ENCODE peak calls at places on chromosome 12, in ten cellular contexts. One of them, this sample, is unnamed.

GRCh38 chr12:16118586-16118985 is 158.9 kb downstream of the SLC15A5 start:
- DNase-seq in RCC 7860: no peak
- DNase-seq in NAMALWA: no peak
- DNase-seq in Kasumi-1: no peak
- DNase-seq in activated naive CD8-positive, alpha-beta T cell treated with anti-CD3 and anti-CD28 coated beads, Interleukin-2, amount 50 U/mL, for 24 hours: no peak
- DNase-seq in right atrium auricular region: no peak
- DNase-seq in pancreas: no peak
- DNase-seq in progenitor cell of endocrine pancreas: no peak
- DNase-seq in M059J: no peak
- DNase-seq in sigmoid colon: no peak
- DNase-seq in this sample: no peak

GRCh38 chr12:91178139-91178561 is 4.5 kb downstream of the DCN start:
- DNase-seq in RCC 7860: peak; percentile 27
- DNase-seq in NAMALWA: peak; percentile 41
- DNase-seq in Kasumi-1: peak; percentile 54
- DNase-seq in activated naive CD8-positive, alpha-beta T cell treated with anti-CD3 and anti-CD28 coated beads, Interleukin-2, amount 50 U/mL, for 24 hours: no peak
- DNase-seq in right atrium auricular region: no peak
- DNase-seq in pancreas: peak; percentile 16
- DNase-seq in progenitor cell of endocrine pancreas: no peak
- DNase-seq in M059J: peak; percentile 51
- DNase-seq in sigmoid colon: no peak
- DNase-seq in this sample: no peak

GRCh38 chr12:2354151-2354991 is 301.6 kb downstream of the CACNA1C start:
- DNase-seq in RCC 7860: no peak
- DNase-seq in NAMALWA: peak; percentile 49
- DNase-seq in Kasumi-1: no peak
- DNase-seq in activated naive CD8-positive, alpha-beta T cell treated with anti-CD3 and anti-CD28 coated beads, Interleukin-2, amount 50 U/mL, for 24 hours: no peak
- DNase-seq in right atrium auricular region: no peak
- DNase-seq in pancreas: no peak
- DNase-seq in progenitor cell of endocrine pancreas: no peak
- DNase-seq in M059J: no peak
- DNase-seq in sigmoid colon: no peak
- DNase-seq in this sample: no peak

GRCh38 chr12:113640837-113641236 is 169.2 kb upstream of the LHX5 start:
- DNase-seq in RCC 7860: no peak
- DNase-seq in NAMALWA: no peak
- DNase-seq in Kasumi-1: no peak
- DNase-seq in activated naive CD8-positive, alpha-beta T cell treated with anti-CD3 and anti-CD28 coated beads, Interleukin-2, amount 50 U/mL, for 24 hours: no peak
- DNase-seq in right atrium auricular region: no peak
- DNase-seq in pancreas: no peak
- DNase-seq in progenitor cell of endocrine pancreas: no peak
- DNase-seq in M059J: no peak
- DNase-seq in sigmoid colon: no peak
- DNase-seq in this sample: no peak

GRCh38 chr12:3972576-3972975 is 99.4 kb upstream of the PARP11 start:
- DNase-seq in RCC 7860: no peak
- DNase-seq in NAMALWA: no peak
- DNase-seq in Kasumi-1: no peak
- DNase-seq in activated naive CD8-positive, alpha-beta T cell treated with anti-CD3 and anti-CD28 coated beads, Interleukin-2, amount 50 U/mL, for 24 hours: peak; percentile 34
- DNase-seq in right atrium auricular region: no peak
- DNase-seq in pancreas: no peak
- DNase-seq in progenitor cell of endocrine pancreas: no peak
- DNase-seq in M059J: no peak
- DNase-seq in sigmoid colon: no peak
- DNase-seq in this sample: no peak

GRCh38 chr12:127118251-127118650 is 1148.7 kb upstream of the TMEM132C start:
- DNase-seq in RCC 7860: no peak
- DNase-seq in NAMALWA: no peak
- DNase-seq in Kasumi-1: no peak
- DNase-seq in activated naive CD8-positive, alpha-beta T cell treated with anti-CD3 and anti-CD28 coated beads, Interleukin-2, amount 50 U/mL, for 24 hours: no peak
- DNase-seq in right atrium auricular region: no peak
- DNase-seq in pancreas: no peak
- DNase-seq in progenitor cell of endocrine pancreas: no peak
- DNase-seq in M059J: no peak
- DNase-seq in sigmoid colon: no peak
- DNase-seq in this sample: no peak

GRCh38 chr12:89883630-89884364 is 175.2 kb upstream of the ATP2B1 start:
- DNase-seq in RCC 7860: no peak
- DNase-seq in NAMALWA: no peak
- DNase-seq in Kasumi-1: no peak
- DNase-seq in activated naive CD8-positive, alpha-beta T cell treated with anti-CD3 and anti-CD28 coated beads, Interleukin-2, amount 50 U/mL, for 24 hours: no peak
- DNase-seq in right atrium auricular region: no peak
- DNase-seq in pancreas: no peak
- DNase-seq in progenitor cell of endocrine pancreas: no peak
- DNase-seq in M059J: no peak
- DNase-seq in sigmoid colon: no peak
- DNase-seq in this sample: no peak

GRCh38 chr12:89156862-89157262 is 195.4 kb downstream of the DUSP6 start:
- DNase-seq in RCC 7860: no peak
- DNase-seq in NAMALWA: no peak
- DNase-seq in Kasumi-1: peak; percentile 6
- DNase-seq in activated naive CD8-positive, alpha-beta T cell treated with anti-CD3 and anti-CD28 coated beads, Interleukin-2, amount 50 U/mL, for 24 hours: no peak
- DNase-seq in right atrium auricular region: no peak
- DNase-seq in pancreas: no peak
- DNase-seq in progenitor cell of endocrine pancreas: no peak
- DNase-seq in M059J: peak; percentile 68
- DNase-seq in sigmoid colon: no peak
- DNase-seq in this sample: no peak

GRCh38 chr12:107501681-107502080 is 183.9 kb upstream of the PWP1 start:
- DNase-seq in RCC 7860: peak; percentile 63
- DNase-seq in NAMALWA: no peak
- DNase-seq in Kasumi-1: no peak
- DNase-seq in activated naive CD8-positive, alpha-beta T cell treated with anti-CD3 and anti-CD28 coated beads, Interleukin-2, amount 50 U/mL, for 24 hours: no peak
- DNase-seq in right atrium auricular region: no peak
- DNase-seq in pancreas: no peak
- DNase-seq in progenitor cell of endocrine pancreas: no peak
- DNase-seq in M059J: no peak
- DNase-seq in sigmoid colon: no peak
- DNase-seq in this sample: no peak

GRCh38 chr12:132336451-132337413 is 7.3 kb upstream of the GALNT9 start:
- DNase-seq in RCC 7860: no peak
- DNase-seq in NAMALWA: no peak
- DNase-seq in Kasumi-1: no peak
- DNase-seq in activated naive CD8-positive, alpha-beta T cell treated with anti-CD3 and anti-CD28 coated beads, Interleukin-2, amount 50 U/mL, for 24 hours: no peak
- DNase-seq in right atrium auricular region: no peak
- DNase-seq in pancreas: no peak
- DNase-seq in progenitor cell of endocrine pancreas: no peak
- DNase-seq in M059J: no peak
- DNase-seq in sigmoid colon: no peak
- DNase-seq in this sample: no peak

GRCh38 chr12:106179086-106179485 is 40.3 kb upstream of the NUAK1 start:
- DNase-seq in RCC 7860: no peak
- DNase-seq in NAMALWA: no peak
- DNase-seq in Kasumi-1: no peak
- DNase-seq in activated naive CD8-positive, alpha-beta T cell treated with anti-CD3 and anti-CD28 coated beads, Interleukin-2, amount 50 U/mL, for 24 hours: no peak
- DNase-seq in right atrium auricular region: no peak
- DNase-seq in pancreas: no peak
- DNase-seq in progenitor cell of endocrine pancreas: no peak
- DNase-seq in M059J: no peak
- DNase-seq in sigmoid colon: peak; percentile 86
- DNase-seq in this sample: no peak

GRCh38 chr12:26028953-26029740 is 70.7 kb downstream of the RASSF8 start:
- DNase-seq in RCC 7860: peak; percentile 17
- DNase-seq in NAMALWA: peak; percentile 72
- DNase-seq in Kasumi-1: peak; percentile 68
- DNase-seq in activated naive CD8-positive, alpha-beta T cell treated with anti-CD3 and anti-CD28 coated beads, Interleukin-2, amount 50 U/mL, for 24 hours: peak; percentile 22
- DNase-seq in right atrium auricular region: no peak
- DNase-seq in pancreas: no peak
- DNase-seq in progenitor cell of endocrine pancreas: no peak
- DNase-seq in M059J: peak; percentile 54
- DNase-seq in sigmoid colon: no peak
- DNase-seq in this sample: peak; percentile 28

GRCh38 chr12:21831671-21832357 is 57.3 kb upstream of the KCNJ8 start:
- DNase-seq in RCC 7860: peak; percentile 6
- DNase-seq in NAMALWA: no peak
- DNase-seq in Kasumi-1: no peak
- DNase-seq in activated naive CD8-positive, alpha-beta T cell treated with anti-CD3 and anti-CD28 coated beads, Interleukin-2, amount 50 U/mL, for 24 hours: no peak
- DNase-seq in right atrium auricular region: peak; percentile 60
- DNase-seq in pancreas: no peak
- DNase-seq in progenitor cell of endocrine pancreas: no peak
- DNase-seq in M059J: no peak
- DNase-seq in sigmoid colon: peak; percentile 89
- DNase-seq in this sample: no peak

GRCh38 chr12:25419595-25419994 is 133.5 kb downstream of the LMNTD1 start:
- DNase-seq in RCC 7860: no peak
- DNase-seq in NAMALWA: no peak
- DNase-seq in Kasumi-1: no peak
- DNase-seq in activated naive CD8-positive, alpha-beta T cell treated with anti-CD3 and anti-CD28 coated beads, Interleukin-2, amount 50 U/mL, for 24 hours: no peak
- DNase-seq in right atrium auricular region: no peak
- DNase-seq in pancreas: no peak
- DNase-seq in progenitor cell of endocrine pancreas: no peak
- DNase-seq in M059J: no peak
- DNase-seq in sigmoid colon: no peak
- DNase-seq in this sample: no peak

GRCh38 chr12:130026608-130027176 is 122.9 kb upstream of the TMEM132D start:
- DNase-seq in RCC 7860: peak; percentile 9
- DNase-seq in NAMALWA: peak; percentile 60
- DNase-seq in Kasumi-1: peak; percentile 48
- DNase-seq in activated naive CD8-positive, alpha-beta T cell treated with anti-CD3 and anti-CD28 coated beads, Interleukin-2, amount 50 U/mL, for 24 hours: peak; percentile 36
- DNase-seq in right atrium auricular region: no peak
- DNase-seq in pancreas: no peak
- DNase-seq in progenitor cell of endocrine pancreas: peak; percentile 37
- DNase-seq in M059J: peak; percentile 34
- DNase-seq in sigmoid colon: no peak
- DNase-seq in this sample: peak; percentile 54

GRCh38 chr12:130401703-130402102 is 64.0 kb downstream of the PIWIL1 start:
- DNase-seq in RCC 7860: no peak
- DNase-seq in NAMALWA: peak; percentile 11
- DNase-seq in Kasumi-1: no peak
- DNase-seq in activated naive CD8-positive, alpha-beta T cell treated with anti-CD3 and anti-CD28 coated beads, Interleukin-2, amount 50 U/mL, for 24 hours: no peak
- DNase-seq in right atrium auricular region: no peak
- DNase-seq in pancreas: no peak
- DNase-seq in progenitor cell of endocrine pancreas: no peak
- DNase-seq in M059J: peak; percentile 5
- DNase-seq in sigmoid colon: no peak
- DNase-seq in this sample: no peak

GRCh38 chr12:92032965-92033364 is 112.7 kb downstream of the BTG1 start:
- DNase-seq in RCC 7860: no peak
- DNase-seq in NAMALWA: no peak
- DNase-seq in Kasumi-1: no peak
- DNase-seq in activated naive CD8-positive, alpha-beta T cell treated with anti-CD3 and anti-CD28 coated beads, Interleukin-2, amount 50 U/mL, for 24 hours: no peak
- DNase-seq in right atrium auricular region: no peak
- DNase-seq in pancreas: no peak
- DNase-seq in progenitor cell of endocrine pancreas: no peak
- DNase-seq in M059J: no peak
- DNase-seq in sigmoid colon: no peak
- DNase-seq in this sample: no peak

GRCh38 chr12:70507442-70507841 is 129.8 kb downstream of the PTPRB start:
- DNase-seq in RCC 7860: no peak
- DNase-seq in NAMALWA: no peak
- DNase-seq in Kasumi-1: no peak
- DNase-seq in activated naive CD8-positive, alpha-beta T cell treated with anti-CD3 and anti-CD28 coated beads, Interleukin-2, amount 50 U/mL, for 24 hours: no peak
- DNase-seq in right atrium auricular region: no peak
- DNase-seq in pancreas: no peak
- DNase-seq in progenitor cell of endocrine pancreas: no peak
- DNase-seq in M059J: peak; percentile 15
- DNase-seq in sigmoid colon: no peak
- DNase-seq in this sample: peak; percentile 12

GRCh38 chr12:12442548-12443071 is 85.7 kb downstream of the BORCS5 start:
- DNase-seq in RCC 7860: peak; percentile 17
- DNase-seq in NAMALWA: no peak
- DNase-seq in Kasumi-1: no peak
- DNase-seq in activated naive CD8-positive, alpha-beta T cell treated with anti-CD3 and anti-CD28 coated beads, Interleukin-2, amount 50 U/mL, for 24 hours: no peak
- DNase-seq in right atrium auricular region: no peak
- DNase-seq in pancreas: no peak
- DNase-seq in progenitor cell of endocrine pancreas: no peak
- DNase-seq in M059J: peak; percentile 79
- DNase-seq in sigmoid colon: no peak
- DNase-seq in this sample: peak; percentile 15

GRCh38 chr12:16389594-16389993 is 42.1 kb downstream of the MGST1 start:
- DNase-seq in RCC 7860: peak; percentile 54
- DNase-seq in NAMALWA: no peak
- DNase-seq in Kasumi-1: no peak
- DNase-seq in activated naive CD8-positive, alpha-beta T cell treated with anti-CD3 and anti-CD28 coated beads, Interleukin-2, amount 50 U/mL, for 24 hours: no peak
- DNase-seq in right atrium auricular region: no peak
- DNase-seq in pancreas: no peak
- DNase-seq in progenitor cell of endocrine pancreas: no peak
- DNase-seq in M059J: peak; percentile 46
- DNase-seq in sigmoid colon: no peak
- DNase-seq in this sample: no peak

GRCh38 chr12:78802593-78802992 is 62.0 kb upstream of the SYT1 start:
- DNase-seq in RCC 7860: peak; percentile 4
- DNase-seq in NAMALWA: no peak
- DNase-seq in Kasumi-1: no peak
- DNase-seq in activated naive CD8-positive, alpha-beta T cell treated with anti-CD3 and anti-CD28 coated beads, Interleukin-2, amount 50 U/mL, for 24 hours: no peak
- DNase-seq in right atrium auricular region: no peak
- DNase-seq in pancreas: no peak
- DNase-seq in progenitor cell of endocrine pancreas: no peak
- DNase-seq in M059J: peak; percentile 88
- DNase-seq in sigmoid colon: no peak
- DNase-seq in this sample: no peak

GRCh38 chr12:6819069-6820030 is 2.3 kb upstream of the GPR162 start:
- DNase-seq in RCC 7860: no peak
- DNase-seq in NAMALWA: no peak
- DNase-seq in Kasumi-1: no peak
- DNase-seq in activated naive CD8-positive, alpha-beta T cell treated with anti-CD3 and anti-CD28 coated beads, Interleukin-2, amount 50 U/mL, for 24 hours: no peak
- DNase-seq in right atrium auricular region: no peak
- DNase-seq in pancreas: no peak
- DNase-seq in progenitor cell of endocrine pancreas: no peak
- DNase-seq in M059J: no peak
- DNase-seq in sigmoid colon: no peak
- DNase-seq in this sample: no peak

GRCh38 chr12:127235771-127236170 is 1031.2 kb upstream of the TMEM132C start:
- DNase-seq in RCC 7860: no peak
- DNase-seq in NAMALWA: no peak
- DNase-seq in Kasumi-1: no peak
- DNase-seq in activated naive CD8-positive, alpha-beta T cell treated with anti-CD3 and anti-CD28 coated beads, Interleukin-2, amount 50 U/mL, for 24 hours: no peak
- DNase-seq in right atrium auricular region: no peak
- DNase-seq in pancreas: no peak
- DNase-seq in progenitor cell of endocrine pancreas: no peak
- DNase-seq in M059J: no peak
- DNase-seq in sigmoid colon: no peak
- DNase-seq in this sample: no peak

GRCh38 chr12:113470871-113471618 is 626 bp downstream of the LHX5 start:
- DNase-seq in RCC 7860: no peak
- DNase-seq in NAMALWA: no peak
- DNase-seq in Kasumi-1: no peak
- DNase-seq in activated naive CD8-positive, alpha-beta T cell treated with anti-CD3 and anti-CD28 coated beads, Interleukin-2, amount 50 U/mL, for 24 hours: no peak
- DNase-seq in right atrium auricular region: no peak
- DNase-seq in pancreas: no peak
- DNase-seq in progenitor cell of endocrine pancreas: no peak
- DNase-seq in M059J: peak; percentile 14
- DNase-seq in sigmoid colon: no peak
- DNase-seq in this sample: no peak

GRCh38 chr12:57215668-57216013 is 953 bp upstream of the NXPH4 start:
- DNase-seq in RCC 7860: no peak
- DNase-seq in NAMALWA: peak; percentile 80
- DNase-seq in Kasumi-1: no peak
- DNase-seq in activated naive CD8-positive, alpha-beta T cell treated with anti-CD3 and anti-CD28 coated beads, Interleukin-2, amount 50 U/mL, for 24 hours: peak; percentile 37
- DNase-seq in right atrium auricular region: no peak
- DNase-seq in pancreas: no peak
- DNase-seq in progenitor cell of endocrine pancreas: no peak
- DNase-seq in M059J: peak; percentile 43
- DNase-seq in sigmoid colon: no peak
- DNase-seq in this sample: no peak

This sample was measured in K562.